ENCODE peak calls at places on chromosomes 6 and 20, in four cellular contexts. X is upper lobe of right lung, B is EL, Y is endothelial cell. K is an unnamed sample.

GRCh38 chr20:24651171-24651972 is 181.9 kb downstream of the SYNDIG1 start:
- DNase-seq in B (peak; percentile 94), Y (no peak), X (no peak), K (no peak)

GRCh38 chr6:111322145-111322544 is 160.9 kb downstream of the REV3L start:
- DNase-seq in B (no peak), X (no peak), Y (no peak), K (no peak)

GRCh38 chr20:431012-431904 is 23.2 kb downstream of the RBCK1 start:
- DNase-seq in B (peak; percentile 61), X (no peak), Y (peak; percentile 57), K (peak; percentile 30)

GRCh38 chr6:110415297-110415916 is at the start of gene DDO:
- DNase-seq in X (peak; percentile 75), Y (no peak), B (peak; percentile 56), K (no peak)

GRCh38 chr6:161103475-161103874 is 111.9 kb downstream of the MAP3K4 start:
- DNase-seq in B (no peak), X (no peak), Y (no peak), K (no peak)

GRCh38 chr6:81772741-81773140 is 20.3 kb upstream of the TENT5A start:
- DNase-seq in B (peak; percentile 94), X (no peak), Y (no peak), K (no peak)

GRCh38 chr6:104795363-104795762 is 64.4 kb downstream of the HACE1 start:
- DNase-seq in X (no peak), Y (no peak), B (no peak), K (no peak)

GRCh38 chr6:136309171-136309570 is 19.5 kb upstream of the BCLAF1 start:
- DNase-seq in Y (no peak), X (no peak), B (no peak), K (no peak)

GRCh38 chr6:30787954-30788353 is 43.6 kb upstream of the IER3 start:
- DNase-seq in Y (no peak), X (no peak), B (peak; percentile 68), K (no peak)

GRCh38 chr6:44731485-44732095 is 344.1 kb downstream of the CDC5L start:
- DNase-seq in Y (no peak), X (no peak), B (peak; percentile 42), K (no peak)

GRCh38 chr6:11890849-11891248 is 112.2 kb upstream of the ADTRP start:
- DNase-seq in B (no peak), X (no peak), Y (no peak), K (no peak)